ENCODE peak calls at places on chromosomes 13 and 19, in five cellular contexts. A, N, R, G and O are unnamed samples.
A peak's percentile ranks its signal among the peaks of the same experiment; 100 is the strongest.

GRCh38 chr13:113120300-113121182 is 2.1 kb upstream of the F10 start:
- DNase-seq in A (no peak), N (no peak), R (no peak), G (no peak), O (no peak)

GRCh38 chr13:50129923-50130685 is 114.9 kb downstream of the KCNRG start:
- DNase-seq in A (peak; percentile 22), N (no peak), R (no peak), G (no peak), O (no peak)

GRCh38 chr13:42137856-42138537 is 89.5 kb downstream of the DGKH start:
- DNase-seq in A (no peak), N (no peak), R (no peak), G (no peak), O (no peak)

GRCh38 chr19:12766051-12766521 is 9.3 kb downstream of the HOOK2 start:
- DNase-seq in A (peak; percentile 84), N (no peak), R (no peak), G (peak; percentile 58), O (peak; percentile 76)

GRCh38 chr13:96229356-96229755 is 139.4 kb downstream of the HS6ST3 start:
- DNase-seq in A (peak; percentile 35), N (peak; percentile 17), R (no peak), G (peak; percentile 8), O (peak; percentile 21)

GRCh38 chr13:22736768-22737092 is 444.0 kb upstream of the SGCG start:
- DNase-seq in A (no peak), N (no peak), R (no peak), G (no peak), O (no peak)

GRCh38 chr19:13872695-13873389 is 4.1 kb upstream of the NANOS3 start:
- DNase-seq in A (peak; percentile 47), N (no peak), R (no peak), G (peak; percentile 90), O (no peak)

GRCh38 chr19:32200312-32201038 is 144.9 kb upstream of the ZNF507 start:
- DNase-seq in A (no peak), N (no peak), R (no peak), G (no peak), O (no peak)

GRCh38 chr13:44303681-44304432 is 69.8 kb upstream of the SERP2 start:
- DNase-seq in A (no peak), N (no peak), R (no peak), G (no peak), O (no peak)

GRCh38 chr19:36151144-36152051 is 849 bp downstream of the COX7A1 start:
- DNase-seq in A (no peak), N (no peak), R (no peak), G (no peak), O (no peak)
- TF ChIP-seq HDAC2 in A (no peak), N (no peak), R (no peak), G (no peak), O (no peak)

GRCh38 chr13:59689057-59689456 is 474.7 kb downstream of the DIAPH3 start:
- DNase-seq in A (no peak), N (peak; percentile 17), R (no peak), G (no peak), O (no peak)
- TF ChIP-seq HDAC2 in A (no peak), N (no peak), R (no peak), G (no peak), O (no peak)

GRCh38 chr19:46224773-46225172 is 4.8 kb upstream of the IGFL1 start:
- DNase-seq in A (no peak), N (no peak), R (no peak), G (no peak), O (no peak)

GRCh38 chr19:46229442-46229841 is at the start of gene IGFL1:
- DNase-seq in A (no peak), N (no peak), R (no peak), G (no peak), O (no peak)

GRCh38 chr19:46221981-46222610 is 7.4 kb upstream of the IGFL1 start:
- DNase-seq in A (peak; percentile 88), N (no peak), R (no peak), G (no peak), O (no peak)

GRCh38 chr19:46225558-46226004 is 4.0 kb upstream of the IGFL1 start:
- DNase-seq in A (no peak), N (no peak), R (no peak), G (no peak), O (no peak)

GRCh38 chr19:46226438-46226973 is 3.0 kb upstream of the IGFL1 start:
- DNase-seq in A (peak; percentile 58), N (no peak), R (no peak), G (no peak), O (no peak)
- TF ChIP-seq HDAC2 in A (no peak), N (no peak), R (no peak), G (no peak), O (no peak)

DNA sequence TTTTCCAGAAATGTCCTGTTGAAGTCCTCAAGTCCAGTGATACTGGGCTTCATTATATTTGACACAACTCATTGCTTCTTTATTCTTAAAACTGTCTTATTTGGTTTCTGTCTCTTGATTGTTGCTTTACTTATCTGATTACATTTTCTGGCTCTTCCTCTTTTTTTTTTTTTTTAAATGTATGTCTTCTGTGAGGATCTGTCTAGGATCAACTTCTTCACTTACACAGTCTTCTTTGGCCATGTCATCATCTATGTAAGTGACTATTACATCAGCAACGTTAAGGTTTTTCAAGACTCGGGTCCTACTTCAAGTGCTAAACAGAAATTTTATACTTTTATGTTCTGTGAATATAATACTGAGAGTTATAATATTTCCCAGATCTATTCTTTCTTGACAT is 162.1 kb downstream of the PDS5B start:
- DNase-seq in A (no peak), N (no peak), R (no peak), G (no peak), O (no peak)
- TF ChIP-seq HDAC2 in A (no peak), N (no peak), R (no peak), G (no peak), O (no peak)